ENCODE peak calls at places on chromosome 9, in four cellular contexts. A, E, F and U are unnamed samples.

GRCh38 chr9:119802621-119803020 is 433.4 kb upstream of the BRINP1 start:
- DNase-seq in A (no peak), F (no peak), E (no peak), U (no peak)

GRCh38 chr9:98500337-98500919 is 208.3 kb downstream of the GABBR2 start:
- DNase-seq in F (no peak), E (no peak), A (no peak), U (no peak)

GRCh38 chr9:135536166-135536565 is 9.8 kb upstream of the OBP2A start:
- DNase-seq in E (no peak), F (peak), A (no peak), U (no peak)

GRCh38 chr9:105449081-105449480 is 1.2 kb downstream of the FSD1L start:
- DNase-seq in A (no peak), E (no peak), F (no peak), U (no peak)

GRCh38 chr9:17832812-17833211 is 253.9 kb downstream of the SH3GL2 start:
- DNase-seq in F (no peak), A (no peak), E (no peak), U (no peak)

GRCh38 chr9:96061293-96061987 is 185.9 kb downstream of the ERCC6L2 start:
- DNase-seq in F (peak), E (no peak), A (peak), U (peak)

GRCh38 chr9:17799383-17799782 is 220.5 kb downstream of the SH3GL2 start:
- DNase-seq in E (no peak), A (no peak), F (no peak), U (no peak)

GRCh38 chr9:79699479-79699878 is 127.7 kb downstream of the TLE4 start:
- DNase-seq in E (no peak), A (no peak), F (no peak), U (no peak)

GRCh38 chr9:69325409-69326212 is 596 bp downstream of the ENTREP1 start:
- DNase-seq in E (no peak), F (peak), A (no peak), U (no peak)

GRCh38 chr9:20225841-20226240 is 396.5 kb downstream of the MLLT3 start:
- DNase-seq in E (no peak), A (no peak), F (no peak), U (no peak)

GRCh38 chr9:124394167-124394566 is 21.1 kb downstream of the PSMB7 start:
- DNase-seq in F (no peak), A (no peak), E (no peak), U (no peak)

GRCh38 chr9:134942011-134942410 is 24.3 kb upstream of the FCN1 start:
- DNase-seq in E (peak), F (no peak), A (no peak), U (no peak)

GRCh38 chr9:116594552-116594951 is 92.6 kb upstream of the TRIM32 start:
- DNase-seq in A (no peak), E (no peak), F (no peak), U (no peak)

GRCh38 chr9:17003576-17004240 is 131.1 kb upstream of the CNTLN start:
- DNase-seq in E (no peak), A (no peak), F (no peak), U (no peak)

GRCh38 chr9:5858833-5859232 is 25.9 kb upstream of the ERMP1 start:
- DNase-seq in F (no peak), E (no peak), A (no peak), U (no peak)

GRCh38 chr9:133700861-133701320 is 37.3 kb downstream of the SARDH start:
- DNase-seq in F (no peak), A (no peak), E (peak), U (no peak)

GRCh38 chr9:8764041-8764440 is 964.5 kb upstream of the DMAC1 start:
- DNase-seq in E (no peak), A (no peak), F (no peak), U (no peak)
- TF ChIP-seq CTCF in E (no peak), A (no peak), F (no peak), U (no peak)

DNA sequence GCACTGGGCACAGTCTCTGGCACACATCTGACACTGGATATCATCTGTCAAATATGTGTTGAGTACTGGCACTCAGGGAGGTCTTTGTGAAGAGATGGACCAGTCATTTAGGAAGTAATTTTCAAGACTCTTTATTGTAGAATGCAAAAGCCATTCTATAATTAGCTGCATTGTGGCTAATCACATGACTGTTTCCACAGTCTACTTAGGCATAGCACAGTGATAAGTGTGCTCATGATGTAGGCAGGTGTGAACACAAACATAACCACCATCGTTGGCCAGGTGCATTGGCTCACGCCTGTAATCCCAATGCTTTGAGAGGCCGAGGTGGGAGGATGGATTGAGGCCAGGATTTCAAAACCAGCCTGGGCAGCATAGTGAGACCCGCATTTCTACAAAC is 62.2 kb downstream of the CFAP77 start:
- DNase-seq in A (no peak), F (no peak), E (no peak), U (no peak)
- TF ChIP-seq CTCF in A (no peak), F (no peak), E (no peak), U (no peak)

GRCh38 chr9:109441296-109441695 is 56.8 kb downstream of the PTPN3 start:
- DNase-seq in A (no peak), F (no peak), E (no peak), U (no peak)
- TF ChIP-seq CTCF in A (no peak), F (no peak), E (no peak), U (no peak)

DNA sequence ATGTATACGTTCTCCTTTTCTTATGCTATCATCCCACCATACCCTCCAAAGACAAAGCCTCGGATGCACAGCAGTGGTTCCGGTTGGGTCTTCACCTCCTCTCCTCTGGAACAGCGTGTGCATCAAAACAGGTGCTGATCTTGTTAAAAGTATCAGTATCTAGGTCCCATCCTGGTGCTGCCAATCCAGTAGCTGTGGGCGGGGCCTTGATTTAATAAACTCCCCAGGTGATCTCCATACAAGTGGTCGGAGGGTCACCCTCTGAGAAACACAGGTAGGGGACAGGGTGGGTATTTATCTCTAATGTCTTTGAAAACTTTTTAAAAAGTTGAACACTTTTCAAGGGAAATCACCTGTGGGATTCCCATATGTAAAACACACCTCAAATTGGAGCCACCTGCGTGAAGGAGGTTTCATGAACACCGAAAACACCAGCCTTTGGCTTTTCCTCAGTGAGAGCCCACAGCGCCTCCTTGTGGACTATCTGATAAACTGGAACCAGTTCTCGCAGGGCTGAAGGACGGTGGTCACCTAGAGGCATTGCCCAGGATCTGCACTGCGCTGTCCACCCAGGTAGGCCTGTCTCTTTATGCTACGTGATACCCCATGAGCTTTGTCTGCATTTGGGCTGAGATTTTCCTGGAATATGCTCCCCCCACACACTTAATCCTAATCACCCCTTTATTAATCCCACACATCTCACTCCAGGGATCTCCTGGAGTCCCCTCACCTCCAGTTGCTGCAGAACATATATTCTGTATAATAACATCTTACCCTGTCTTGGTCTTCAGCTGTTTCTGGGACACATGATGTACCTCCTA is 80.5 kb upstream of the EPB41L4B start:
- DNase-seq in E (no peak), F (peak), A (no peak), U (no peak)
- TF ChIP-seq CTCF in E (peak), F (peak), A (no peak), U (peak)

DNA sequence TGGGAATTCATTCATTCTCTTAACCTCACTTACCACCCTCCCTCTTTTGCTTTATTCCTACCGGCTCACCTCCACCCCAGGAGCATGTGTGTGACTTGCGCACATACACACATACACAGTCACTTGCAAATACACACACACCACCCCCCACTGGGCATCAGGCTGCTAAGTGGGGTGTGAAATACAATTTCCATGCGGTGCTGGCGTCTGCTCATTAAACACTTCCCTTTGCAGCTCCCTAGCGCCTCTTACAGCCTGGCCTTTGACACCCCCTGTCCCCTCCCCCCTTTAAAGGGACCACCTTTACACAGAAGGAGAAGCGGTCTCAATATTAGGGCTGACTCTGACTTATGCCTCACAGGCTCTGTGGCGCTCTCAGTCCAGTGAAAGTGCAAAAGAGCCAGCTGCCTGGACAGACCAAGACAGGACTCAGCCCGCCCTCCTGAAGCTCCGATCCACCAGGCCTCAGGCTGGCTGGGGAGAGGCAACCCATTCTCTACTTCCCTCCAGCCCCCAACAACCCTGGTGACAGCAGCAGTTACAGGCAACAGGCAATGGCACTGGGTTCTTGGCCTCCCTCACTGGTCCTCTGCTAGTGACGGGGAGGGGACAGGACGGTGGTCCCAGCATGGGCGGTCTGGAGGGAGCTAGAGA is 12.2 kb downstream of the ENHO start:
- DNase-seq in A (no peak), E (no peak), F (no peak), U (no peak)
- TF ChIP-seq CTCF in A (no peak), E (no peak), F (no peak), U (no peak)

GRCh38 chr9:73565833-73566465 is 414.3 kb downstream of the ANXA1 start:
- DNase-seq in E (no peak), A (no peak), F (no peak), U (no peak)
- TF ChIP-seq CTCF in E (peak), A (no peak), F (no peak), U (no peak)